ENCODE peak calls at places on chromosomes 12 and 14, in five cellular contexts. Y, Q, N, B and J are unnamed samples.

GRCh38 chr14:23544511-23545447 is 6.8 kb downstream of the ZFHX2 start:
- DNase-seq in N (no peak), Q (peak), B (no peak), Y (no peak), J (no peak)

GRCh38 chr12:124385219-124385969 is 90.5 kb downstream of the RFLNA start:
- DNase-seq in Y (no peak), Q (no peak), N (no peak), B (peak), J (no peak)

GRCh38 chr14:24816011-24816928 is 182.3 kb upstream of the GZMB start:
- DNase-seq in Y (no peak), B (peak), Q (no peak), N (no peak), J (no peak)

GRCh38 chr14:26068060-26068459 is 529.8 kb downstream of the NOVA1 start:
- DNase-seq in N (no peak), Q (no peak), B (no peak), Y (no peak), J (no peak)

GRCh38 chr12:131711551-131712205 is 788 bp downstream of the SFSWAP start:
- DNase-seq in B (no peak), Q (no peak), N (no peak), Y (no peak), J (no peak)

GRCh38 chr12:28872654-28873268 is 276.3 kb upstream of the FAR2 start:
- DNase-seq in Q (peak), Y (no peak), N (no peak), B (peak), J (no peak)

GRCh38 chr12:94286580-94287244 is 138.3 kb downstream of the PLXNC1 start:
- DNase-seq in N (no peak), Y (no peak), Q (no peak), B (no peak), J (no peak)

GRCh38 chr12:43893670-43894069 is 57.8 kb downstream of the TMEM117 start:
- DNase-seq in Q (no peak), Y (no peak), N (no peak), B (peak), J (no peak)

GRCh38 chr12:4001031-4001430 is 127.8 kb upstream of the PARP11 start:
- DNase-seq in Y (no peak), Q (no peak), B (no peak), N (no peak), J (no peak)

GRCh38 chr14:33617154-33617553 is 333.7 kb downstream of the EGLN3 start:
- DNase-seq in Y (no peak), N (no peak), Q (no peak), B (peak), J (no peak)

GRCh38 chr14:63039800-63040380 is 5.4 kb downstream of the KCNH5 start:
- DNase-seq in B (peak), Q (no peak), N (no peak), Y (no peak), J (no peak)

GRCh38 chr12:52074006-52074405 is 4.2 kb downstream of the ATG101 start:
- DNase-seq in Y (no peak), N (no peak), B (no peak), Q (no peak), J (no peak)

GRCh38 chr12:50032516-50033316 is 7.4 kb upstream of the RACGAP1 start:
- DNase-seq in Q (peak), B (no peak), N (no peak), Y (no peak), J (peak)

GRCh38 chr12:124928095-124928911 is 13.9 kb upstream of the UBC start:
- DNase-seq in Q (peak), N (no peak), Y (peak), B (peak), J (no peak)

GRCh38 chr14:69657961-69658360 is 46.6 kb downstream of the SUSD6 start:
- DNase-seq in B (peak), Q (peak), Y (no peak), N (no peak), J (no peak)

GRCh38 chr12:116466536-116466935 is 92.6 kb upstream of the MAP1LC3B2 start:
- DNase-seq in B (peak), Q (no peak), N (no peak), Y (no peak), J (no peak)

GRCh38 chr12:74317078-74317581 is 220.5 kb upstream of the ATXN7L3B start:
- DNase-seq in B (no peak), N (no peak), Q (peak), Y (no peak), J (no peak)

GRCh38 chr14:23439107-23439835 is 3.8 kb upstream of the MYH7 start:
- DNase-seq in Y (no peak), B (no peak), N (no peak), Q (no peak), J (no peak)

GRCh38 chr12:34403706-34404376 is 381.5 kb downstream of the ALG10 start:
- DNase-seq in Y (peak), Q (peak), B (no peak), N (peak), J (no peak)

GRCh38 chr14:69259531-69260245 is at the start of gene GALNT16:
- DNase-seq in N (no peak), Q (peak), Y (peak), B (peak), J (peak)

GRCh38 chr12:123546281-123546680 is 12.8 kb upstream of the RILPL1 start:
- DNase-seq in Y (no peak), B (peak), Q (no peak), N (no peak), J (no peak)

GRCh38 chr12:97940105-97940504 is 477.5 kb downstream of the RMST start:
- DNase-seq in N (no peak), Q (no peak), Y (no peak), B (no peak), J (no peak)

GRCh38 chr14:37230551-37231194 is 32.9 kb downstream of the MIPOL1 start:
- DNase-seq in Q (no peak), N (no peak), Y (no peak), B (peak), J (no peak)

GRCh38 chr14:93717222-93717967 is 70.9 kb downstream of the PRIMA1 start:
- DNase-seq in N (no peak), Q (no peak), B (no peak), Y (peak), J (no peak)

GRCh38 chr14:105065280-105066228 is at the start of gene GPR132:
- DNase-seq in Y (peak), B (no peak), Q (peak), N (peak), J (no peak)

GRCh38 chr12:132402831-132403416 is 73.5 kb upstream of the GALNT9 start:
- DNase-seq in Q (no peak), Y (peak), B (no peak), N (no peak), J (no peak)

GRCh38 chr12:12561305-12562015 is 1.2 kb downstream of the DUSP16 start:
- DNase-seq in Q (peak), Y (peak), B (peak), N (peak), J (no peak)

GRCh38 chr12:104458645-104459555 is 2.2 kb downstream of the CHST11 start:
- DNase-seq in Q (no peak), N (peak), B (no peak), Y (no peak), J (no peak)

GRCh38 chr14:54219281-54220121 is 177.3 kb upstream of the CDKN3 start:
- DNase-seq in Y (no peak), Q (peak), N (no peak), B (no peak), J (no peak)

GRCh38 chr14:80211143-80212024 is at the start of gene DIO2:
- DNase-seq in Q (peak), Y (peak), B (peak), N (no peak), J (no peak)

GRCh38 chr12:44015333-44015941 is 179.6 kb downstream of the TMEM117 start:
- DNase-seq in N (no peak), Y (no peak), B (peak), Q (no peak), J (no peak)

GRCh38 chr12:130876758-130877157 is 4.9 kb downstream of the RAN start:
- DNase-seq in N (no peak), Q (no peak), Y (no peak), B (no peak), J (no peak)

GRCh38 chr12:45292486-45293195 is 76.7 kb downstream of the ANO6 start:
- DNase-seq in B (peak), Y (no peak), Q (no peak), N (no peak), J (no peak)

GRCh38 chr12:125853670-125854069 is 788.4 kb downstream of the AACS start:
- DNase-seq in Q (no peak), N (no peak), Y (no peak), B (no peak), J (no peak)

GRCh38 chr12:93677195-93678064 is at the start of gene CRADD:
- DNase-seq in Q (peak), B (peak), Y (peak), N (peak), J (peak)

GRCh38 chr14:23570806-23571483 is 3.4 kb upstream of the AP1G2 start:
- DNase-seq in N (no peak), B (no peak), Q (peak), Y (no peak), J (no peak)

DNA sequence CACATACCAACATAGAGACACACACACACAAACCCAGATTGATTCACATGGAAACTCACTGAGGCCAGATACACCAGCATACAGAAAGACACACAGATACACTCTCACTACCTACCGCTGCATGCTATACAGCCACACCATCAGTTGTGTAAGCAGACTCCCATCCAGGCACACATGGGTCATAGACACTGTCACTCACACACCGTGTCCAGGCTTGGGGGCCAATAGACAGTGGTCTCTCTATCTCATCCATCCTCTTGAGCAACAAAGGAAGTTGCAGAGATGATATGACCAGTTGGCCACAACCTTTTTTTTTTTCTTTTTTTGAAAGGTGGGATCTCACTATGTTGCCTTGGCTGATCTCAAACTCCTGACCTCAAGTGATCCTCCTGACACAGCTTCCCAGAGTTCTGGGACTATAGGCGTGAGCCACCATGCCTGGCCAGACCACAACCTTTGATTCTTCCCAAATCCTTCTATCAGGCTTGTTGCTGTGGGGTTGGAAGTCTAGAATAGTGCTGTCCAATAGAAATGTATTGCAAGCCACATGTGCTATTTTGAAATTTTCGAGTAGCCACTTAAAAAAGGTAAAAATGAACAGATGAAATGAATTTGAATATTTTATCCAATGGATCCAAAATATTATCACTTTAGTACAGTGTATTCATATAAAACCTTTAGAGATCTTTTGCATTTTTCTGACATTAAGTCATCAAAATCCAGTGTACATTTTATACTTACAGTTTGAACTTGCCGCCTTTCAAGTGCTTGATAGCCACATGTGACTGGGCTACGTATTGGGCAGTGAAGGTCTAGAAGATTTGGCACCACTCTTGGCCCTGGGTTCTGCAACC is 7.4 kb downstream of the LRP1-AS start:
- DNase-seq in Y (no peak), Q (no peak), N (no peak), B (peak), J (no peak)
- TF ChIP-seq CTCF in Y (no peak), Q (no peak), N (no peak), B (no peak), J (no peak)

GRCh38 chr12:31705651-31706050 is 23.2 kb downstream of the AMN1 start:
- DNase-seq in B (no peak), N (no peak), Y (no peak), Q (no peak), J (no peak)

DNA sequence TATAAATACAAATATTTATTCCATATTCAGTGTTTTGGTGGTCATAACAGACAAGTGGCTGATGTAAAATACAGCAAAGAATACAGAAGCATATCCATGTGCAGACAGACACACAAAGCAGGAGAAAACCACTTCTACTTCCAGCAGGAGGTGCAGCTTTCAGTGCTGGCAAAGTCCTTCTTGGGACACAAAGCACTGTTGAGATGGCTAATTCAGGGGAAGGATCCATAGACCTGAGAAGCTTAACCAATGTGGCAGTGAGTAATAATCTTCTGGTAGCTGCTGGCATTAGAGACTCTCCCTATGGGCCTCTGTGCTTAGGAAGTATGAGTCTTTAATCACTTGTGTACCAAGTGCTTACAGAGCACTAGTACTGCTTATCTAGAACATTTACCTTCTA is 26.8 kb downstream of the AMN1 start:
- DNase-seq in Q (peak), Y (no peak), B (peak), N (no peak), J (peak)
- TF ChIP-seq CTCF in Q (peak), Y (no peak), B (no peak), N (no peak), J (peak)

GRCh38 chr14:73785834-73786631 is 65.6 kb upstream of the PTGR2 start:
- DNase-seq in N (peak), Y (peak), B (peak), Q (peak), J (no peak)
- TF ChIP-seq CTCF in N (no peak), Y (peak), B (peak), Q (peak), J (no peak)

DNA sequence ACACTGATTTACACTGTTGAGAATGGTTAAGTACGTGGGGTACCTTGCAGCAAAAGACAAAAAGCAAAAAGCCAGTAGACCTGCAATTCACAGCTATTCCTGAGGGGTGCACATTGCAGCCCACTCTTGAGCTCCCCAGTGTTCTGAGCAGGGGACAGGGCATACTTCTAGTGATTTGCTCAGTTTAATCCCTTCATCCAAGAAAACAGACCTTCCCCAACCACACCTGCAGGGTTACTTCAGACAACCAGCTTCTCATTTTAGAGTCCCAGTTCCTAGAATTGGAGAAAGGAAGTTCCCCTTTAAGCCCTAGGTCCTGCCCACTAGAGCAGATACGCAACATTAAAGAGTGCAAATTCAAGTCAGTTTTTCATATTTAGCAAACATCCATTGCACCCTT is 3.6 kb upstream of the WSB2 start:
- DNase-seq in N (no peak), Y (no peak), Q (peak), B (no peak), J (no peak)
- TF ChIP-seq CTCF in N (no peak), Y (no peak), Q (peak), B (no peak), J (no peak)

DNA sequence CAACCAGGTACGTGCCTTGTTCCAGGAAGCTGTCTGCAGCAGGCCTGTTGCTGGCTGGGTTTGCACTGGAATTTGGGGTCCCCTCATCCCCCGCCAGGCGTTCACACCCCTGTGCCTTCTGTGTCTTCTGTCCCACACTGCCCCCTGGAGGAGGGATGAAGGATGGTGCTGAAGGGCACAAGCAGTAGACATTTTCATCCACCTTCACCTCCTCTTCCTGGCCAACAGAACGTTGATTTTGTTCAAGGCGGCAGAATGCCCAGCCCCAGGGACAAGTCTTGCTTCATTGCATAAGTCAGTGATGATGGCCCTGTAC is 122.1 kb downstream of the CALM1 start:
- DNase-seq in B (peak), Q (peak), Y (no peak), N (peak), J (no peak)
- TF ChIP-seq CTCF in B (peak), Q (peak), Y (peak), N (peak), J (peak)

DNA sequence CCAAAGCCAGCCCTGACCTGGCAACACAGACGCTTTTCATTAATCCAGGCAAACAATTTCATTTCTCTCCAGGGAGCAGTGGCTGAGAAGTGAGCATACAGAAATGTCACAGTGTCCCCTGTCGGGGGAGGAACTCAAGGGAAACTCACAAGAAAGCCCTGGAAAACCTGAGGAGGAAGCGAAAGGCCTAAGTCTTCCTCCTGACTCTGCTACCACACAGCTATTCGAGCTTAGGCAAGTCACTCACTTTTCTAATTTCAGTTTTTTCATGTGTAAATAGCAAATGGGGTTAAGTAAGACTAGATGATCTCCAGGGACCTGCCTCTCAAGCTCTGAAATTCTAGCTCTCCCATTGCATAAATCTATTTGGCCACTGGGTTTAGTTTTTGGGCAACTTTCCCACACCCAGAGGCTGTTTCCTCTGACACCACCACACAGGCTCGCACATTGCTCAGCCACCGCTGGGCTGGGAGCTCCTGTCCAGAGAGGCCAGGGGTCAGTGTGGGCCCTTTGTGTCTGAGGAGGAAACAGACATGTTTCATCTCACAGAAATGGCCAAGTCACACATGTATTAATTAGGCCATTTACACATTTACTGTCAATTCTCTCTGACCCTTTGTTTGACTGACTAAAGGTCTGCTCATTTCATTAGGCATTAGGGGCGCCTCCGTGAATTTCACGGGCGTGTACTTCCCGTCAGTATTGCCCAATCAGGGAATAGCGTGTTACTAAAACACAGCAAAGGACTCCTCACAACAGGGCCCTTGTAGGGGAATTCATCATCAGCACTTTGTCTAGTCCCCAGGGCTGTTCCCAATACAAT is 9.8 kb upstream of the PNMA1 start:
- DNase-seq in Y (peak), N (no peak), Q (peak), B (peak), J (no peak)
- TF ChIP-seq CTCF in Y (no peak), N (no peak), Q (no peak), B (peak), J (peak)

GRCh38 chr12:55718020-55718419 is 2.2 kb upstream of the RDH5 start:
- DNase-seq in Y (peak), B (no peak), Q (peak), N (no peak), J (no peak)

GRCh38 chr12:55715169-55715764 is 579 bp upstream of the BLOC1S1 start:
- DNase-seq in Y (peak), Q (no peak), N (no peak), B (no peak), J (no peak)

GRCh38 chr12:55716582-55717396 is 943 bp downstream of the BLOC1S1 start:
- DNase-seq in Q (no peak), Y (peak), N (no peak), B (no peak), J (no peak)

GRCh38 chr12:55717397-55718007 is 1.7 kb downstream of the BLOC1S1 start:
- DNase-seq in N (no peak), Q (no peak), B (peak), Y (peak), J (no peak)

DNA sequence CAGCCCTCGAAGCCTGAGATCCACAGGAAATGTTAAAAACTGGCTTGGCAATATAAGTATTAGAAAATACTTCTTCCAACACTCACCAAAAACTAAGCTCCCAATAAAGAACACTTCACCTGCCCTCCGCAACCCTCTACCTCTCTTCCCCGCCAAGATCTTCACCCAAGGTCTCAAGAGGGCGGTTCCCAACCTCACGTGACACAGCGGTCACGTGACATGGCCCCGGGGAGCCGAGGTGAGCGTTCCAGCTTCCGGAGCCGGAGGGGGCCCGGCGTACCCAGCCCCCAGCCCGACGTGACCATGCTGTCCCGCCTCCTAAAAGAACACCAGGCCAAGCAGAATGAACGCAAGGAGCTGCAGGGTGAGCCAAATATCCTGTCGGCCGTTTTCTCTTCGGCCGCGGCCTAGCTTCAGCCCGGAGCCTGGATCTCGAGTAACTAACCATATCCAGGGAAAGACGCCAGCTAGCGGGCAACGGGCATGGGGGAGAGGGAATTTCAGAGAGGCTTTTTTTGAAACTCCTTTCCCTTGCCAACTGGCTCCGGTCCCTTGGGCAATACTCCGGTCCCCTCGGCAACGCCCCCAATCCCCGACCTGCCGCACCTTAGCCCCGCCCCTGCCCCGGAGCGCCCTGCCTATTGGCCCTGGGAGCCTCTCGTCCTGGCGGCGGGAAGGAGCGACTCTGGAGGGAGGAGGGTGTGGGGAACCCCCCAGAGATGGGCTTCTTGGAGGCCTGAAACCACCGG is at the start of gene BLOC1S1:
- DNase-seq in N (peak), Y (peak), B (peak), Q (peak), J (peak)
- TF ChIP-seq CTCF in N (no peak), Y (no peak), B (no peak), Q (no peak), J (no peak)